ENCODE peak calls at places on chromosome 3, in five cellular contexts. F is NCI-H2081, V is aorta, Q is right cardiac atrium, O is SK-N-MC. R is an unnamed sample.

GRCh38 chr3:107800705-107801104 is 277.9 kb downstream of the BBX start:
- DNase-seq in F (no peak), V (no peak), Q (no peak), O (no peak), R (no peak)

GRCh38 chr3:7397097-7397496 is 536.2 kb downstream of the GRM7 start:
- DNase-seq in F (no peak), V (no peak), Q (no peak), O (no peak), R (no peak)

GRCh38 chr3:16305121-16305541 is 40.1 kb downstream of the OXNAD1 start:
- DNase-seq in F (no peak), V (no peak), Q (peak), O (no peak), R (no peak)

GRCh38 chr3:159127021-159127392 is 325.2 kb downstream of the MFSD1 start:
- DNase-seq in F (no peak), V (no peak), Q (no peak), O (no peak), R (no peak)

GRCh38 chr3:128060473-128061381 is 8.5 kb downstream of the SEC61A1 start:
- DNase-seq in F (no peak), V (no peak), Q (no peak), O (no peak), R (no peak)

GRCh38 chr3:156675744-156676466 is 1.5 kb downstream of the TIPARP start:
- DNase-seq in F (peak), V (peak), Q (peak), O (peak), R (peak)

GRCh38 chr3:129490273-129490675 is 38.2 kb upstream of the RHO start:
- DNase-seq in F (peak), V (peak), Q (peak), O (peak), R (peak)

GRCh38 chr3:9346141-9346540 is 16.7 kb upstream of the THUMPD3 start:
- DNase-seq in F (no peak), V (no peak), Q (no peak), O (no peak), R (no peak)

GRCh38 chr3:173398111-173398479 is 551 bp downstream of the NLGN1 start:
- DNase-seq in F (peak), V (peak), Q (no peak), O (peak), R (no peak)

GRCh38 chr3:112585782-112586181 is 23.9 kb downstream of the SLC35A5 start:
- DNase-seq in F (no peak), V (no peak), Q (no peak), O (no peak), R (no peak)

GRCh38 chr3:44114142-44114541 is 127.5 kb upstream of the TOPAZ1 start:
- DNase-seq in F (no peak), V (peak), Q (peak), O (no peak), R (no peak)

GRCh38 chr3:100869787-100870186 is 123.4 kb downstream of the ABI3BP start:
- DNase-seq in F (no peak), V (no peak), Q (no peak), O (no peak), R (no peak)

GRCh38 chr3:78887029-78887428 is 880.8 kb downstream of the ROBO1 start:
- DNase-seq in F (no peak), V (no peak), Q (no peak), O (no peak), R (no peak)

GRCh38 chr3:73024836-73025235 is 28.2 kb downstream of the PPP4R2 start:
- DNase-seq in F (no peak), V (no peak), Q (no peak), O (no peak), R (no peak)

GRCh38 chr3:42349765-42350594 is 60.4 kb downstream of the LYZL4 start:
- DNase-seq in F (no peak), V (no peak), Q (no peak), O (no peak), R (no peak)

GRCh38 chr3:55720614-55721013 is 233.5 kb upstream of the WNT5A start:
- DNase-seq in F (no peak), V (no peak), Q (no peak), O (no peak), R (no peak)

GRCh38 chr3:72205297-72205696 is 420.3 kb upstream of the PROK2 start:
- DNase-seq in F (no peak), V (no peak), Q (no peak), O (no peak), R (no peak)

GRCh38 chr3:49385617-49386016 is 26.2 kb downstream of the RHOA start:
- DNase-seq in F (no peak), V (no peak), Q (no peak), O (no peak), R (no peak)

GRCh38 chr3:13772321-13772745 is 107.5 kb downstream of the WNT7A start:
- DNase-seq in F (no peak), V (no peak), Q (no peak), O (no peak), R (no peak)

GRCh38 chr3:27171113-27171512 is 198.1 kb downstream of the NEK10 start:
- DNase-seq in F (no peak), V (no peak), Q (no peak), O (no peak), R (no peak)

GRCh38 chr3:184539801-184540440 is 21.7 kb upstream of the EPHB3 start:
- DNase-seq in F (no peak), V (no peak), Q (no peak), O (no peak), R (no peak)

GRCh38 chr3:74469151-74469550 is 145.3 kb downstream of the CNTN3 start:
- DNase-seq in F (no peak), V (no peak), Q (no peak), O (no peak), R (no peak)

GRCh38 chr3:119582178-119582577 is 2.9 kb downstream of the ADPRH start:
- DNase-seq in F (no peak), V (no peak), Q (no peak), O (no peak), R (no peak)

GRCh38 chr3:60920519-60920918 is 330.7 kb downstream of the FHIT start:
- DNase-seq in F (no peak), V (no peak), Q (no peak), O (no peak), R (no peak)

GRCh38 chr3:32896143-32896542 is 55.3 kb upstream of the CCR4 start:
- DNase-seq in F (no peak), V (no peak), Q (no peak), O (no peak), R (no peak)

GRCh38 chr3:154559623-154560022 is 129.6 kb upstream of the GPR149 start:
- DNase-seq in F (no peak), V (no peak), Q (no peak), O (no peak), R (no peak)

GRCh38 chr3:103453152-103453551 is 1018.3 kb downstream of the ZPLD1 start:
- DNase-seq in F (no peak), V (no peak), Q (no peak), O (no peak), R (no peak)

GRCh38 chr3:160400048-160400630 is 689 bp downstream of the SMC4 start:
- DNase-seq in F (peak), V (peak), Q (peak), O (no peak), R (no peak)

GRCh38 chr3:63968612-63969350 is 54.5 kb downstream of the PSMD6 start:
- DNase-seq in F (no peak), V (no peak), Q (no peak), O (no peak), R (no peak)

GRCh38 chr3:112632596-112632995 is 8.3 kb downstream of the CCDC80 start:
- DNase-seq in F (no peak), V (no peak), Q (no peak), O (no peak), R (no peak)

GRCh38 chr3:170606675-170607074 is 20.8 kb upstream of the SLC7A14 start:
- DNase-seq in F (no peak), V (no peak), Q (no peak), O (no peak), R (no peak)

GRCh38 chr3:55937301-55937700 is 450.2 kb upstream of the WNT5A start:
- DNase-seq in F (no peak), V (no peak), Q (no peak), O (no peak), R (no peak)

GRCh38 chr3:151403246-151403645 is 18.7 kb upstream of the P2RY12 start:
- DNase-seq in F (no peak), V (no peak), Q (no peak), O (no peak), R (no peak)

GRCh38 chr3:33355611-33356010 is 78.4 kb downstream of the FBXL2 start:
- DNase-seq in F (no peak), V (no peak), Q (no peak), O (no peak), R (no peak)

GRCh38 chr3:38039899-38040261 is 872 bp downstream of the DLEC1 start:
- DNase-seq in F (no peak), V (peak), Q (peak), O (no peak), R (no peak)

GRCh38 chr3:127449489-127450212 is 140.9 kb downstream of the TPRA1 start:
- DNase-seq in F (no peak), V (no peak), Q (no peak), O (no peak), R (no peak)

GRCh38 chr3:139113231-139113749 is 68.6 kb upstream of the PRR23C start:
- DNase-seq in F (no peak), V (no peak), Q (no peak), O (no peak), R (no peak)

GRCh38 chr3:8493744-8494143 is 7.9 kb upstream of the LMCD1 start:
- DNase-seq in F (no peak), V (no peak), Q (no peak), O (no peak), R (no peak)

GRCh38 chr3:139745831-139746230 is 68.1 kb upstream of the NMNAT3 start:
- DNase-seq in F (no peak), V (no peak), Q (no peak), O (no peak), R (no peak)

R was measured in NCI-H2107.